ENCODE peak calls at places on chromosomes 4 and X, in eight cellular contexts. One of them, this sample, is unnamed.

GRCh38 chr4:119136541-119136940 is 909 bp downstream of the MYOZ2 start:
- DNase-seq in CD8-positive, alpha-beta T cell: no peak
- DNase-seq in small intestine: no peak
- DNase-seq in fibroblast of villous mesenchyme: no peak
- DNase-seq in bronchial epithelial cell: no peak
- DNase-seq in brain microvascular endothelial cell: no peak
- DNase-seq in fibroblast of mammary gland: peak; percentile 61
- DNase-seq in PC-3: no peak
- DNase-seq in this sample: no peak

GRCh38 chr4:25029479-25030282 is 1.1 kb downstream of the LGI2 start:
- DNase-seq in CD8-positive, alpha-beta T cell: no peak
- DNase-seq in small intestine: peak; percentile 1
- DNase-seq in fibroblast of villous mesenchyme: no peak
- DNase-seq in bronchial epithelial cell: no peak
- DNase-seq in brain microvascular endothelial cell: no peak
- DNase-seq in fibroblast of mammary gland: no peak
- DNase-seq in PC-3: no peak
- DNase-seq in this sample: no peak

GRCh38 chrX:154379569-154379951 is 465 bp downstream of the EMD start:
- DNase-seq in CD8-positive, alpha-beta T cell: no peak
- DNase-seq in small intestine: no peak
- DNase-seq in fibroblast of villous mesenchyme: no peak
- DNase-seq in bronchial epithelial cell: no peak
- DNase-seq in brain microvascular endothelial cell: no peak
- DNase-seq in fibroblast of mammary gland: no peak
- DNase-seq in PC-3: no peak
- DNase-seq in this sample: no peak

GRCh38 chr4:155582971-155583437 is 83.6 kb upstream of the GUCY1A1 start:
- DNase-seq in CD8-positive, alpha-beta T cell: no peak
- DNase-seq in small intestine: no peak
- DNase-seq in fibroblast of villous mesenchyme: peak; percentile 90
- DNase-seq in bronchial epithelial cell: peak; percentile 86
- DNase-seq in brain microvascular endothelial cell: peak; percentile 36
- DNase-seq in fibroblast of mammary gland: peak; percentile 71
- DNase-seq in PC-3: peak; percentile 46
- DNase-seq in this sample: no peak

GRCh38 chrX:118773782-118774181 is 46.4 kb downstream of the IL13RA1 start:
- DNase-seq in CD8-positive, alpha-beta T cell: no peak
- DNase-seq in small intestine: peak; percentile 7
- DNase-seq in fibroblast of villous mesenchyme: no peak
- DNase-seq in bronchial epithelial cell: peak; percentile 94
- DNase-seq in brain microvascular endothelial cell: no peak
- DNase-seq in fibroblast of mammary gland: no peak
- DNase-seq in PC-3: peak; percentile 92
- DNase-seq in this sample: peak; percentile 22

GRCh38 chr4:26452565-26453531 is 37.4 kb downstream of the CCKAR start:
- DNase-seq in CD8-positive, alpha-beta T cell: no peak
- DNase-seq in small intestine: peak; percentile 8
- DNase-seq in fibroblast of villous mesenchyme: no peak
- DNase-seq in bronchial epithelial cell: peak; percentile 17
- DNase-seq in brain microvascular endothelial cell: no peak
- DNase-seq in fibroblast of mammary gland: no peak
- DNase-seq in PC-3: no peak
- DNase-seq in this sample: no peak

GRCh38 chr4:92172203-92172602 is 131.6 kb upstream of the GRID2 start:
- DNase-seq in CD8-positive, alpha-beta T cell: no peak
- DNase-seq in small intestine: no peak
- DNase-seq in fibroblast of villous mesenchyme: no peak
- DNase-seq in bronchial epithelial cell: peak; percentile 12
- DNase-seq in brain microvascular endothelial cell: no peak
- DNase-seq in fibroblast of mammary gland: no peak
- DNase-seq in PC-3: peak; percentile 30
- DNase-seq in this sample: no peak

GRCh38 chr4:125225806-125226205 is 88.9 kb upstream of the FAT4 start:
- DNase-seq in CD8-positive, alpha-beta T cell: no peak
- DNase-seq in small intestine: no peak
- DNase-seq in fibroblast of villous mesenchyme: peak; percentile 3
- DNase-seq in bronchial epithelial cell: no peak
- DNase-seq in brain microvascular endothelial cell: no peak
- DNase-seq in fibroblast of mammary gland: no peak
- DNase-seq in PC-3: no peak
- DNase-seq in this sample: no peak

GRCh38 chr4:122765702-122766352 is 33.3 kb downstream of the BBS12 start:
- DNase-seq in CD8-positive, alpha-beta T cell: no peak
- DNase-seq in small intestine: no peak
- DNase-seq in fibroblast of villous mesenchyme: peak; percentile 79
- DNase-seq in bronchial epithelial cell: peak; percentile 88
- DNase-seq in brain microvascular endothelial cell: peak; percentile 95
- DNase-seq in fibroblast of mammary gland: peak; percentile 92
- DNase-seq in PC-3: peak; percentile 58
- DNase-seq in this sample: no peak

GRCh38 chrX:78357342-78358055 is 30.1 kb upstream of the CYSLTR1 start:
- DNase-seq in CD8-positive, alpha-beta T cell: no peak
- DNase-seq in small intestine: no peak
- DNase-seq in fibroblast of villous mesenchyme: no peak
- DNase-seq in bronchial epithelial cell: peak; percentile 92
- DNase-seq in brain microvascular endothelial cell: no peak
- DNase-seq in fibroblast of mammary gland: no peak
- DNase-seq in PC-3: peak; percentile 84
- DNase-seq in this sample: peak; percentile 84

GRCh38 chr4:154822775-154823174 is 41.7 kb downstream of the RBM46 start:
- DNase-seq in CD8-positive, alpha-beta T cell: no peak
- DNase-seq in small intestine: no peak
- DNase-seq in fibroblast of villous mesenchyme: peak; percentile 72
- DNase-seq in bronchial epithelial cell: peak; percentile 93
- DNase-seq in brain microvascular endothelial cell: no peak
- DNase-seq in fibroblast of mammary gland: peak; percentile 88
- DNase-seq in PC-3: peak; percentile 36
- DNase-seq in this sample: no peak

GRCh38 chrX:107894038-107894437 is 68.4 kb downstream of the MID2 start:
- DNase-seq in CD8-positive, alpha-beta T cell: no peak
- DNase-seq in small intestine: peak; percentile 56
- DNase-seq in fibroblast of villous mesenchyme: peak; percentile 57
- DNase-seq in bronchial epithelial cell: peak; percentile 54
- DNase-seq in brain microvascular endothelial cell: peak; percentile 40
- DNase-seq in fibroblast of mammary gland: peak; percentile 69
- DNase-seq in PC-3: peak; percentile 77
- DNase-seq in this sample: peak; percentile 6

GRCh38 chr4:820230-821172 is 5.4 kb downstream of the CPLX1 start:
- DNase-seq in CD8-positive, alpha-beta T cell: no peak
- DNase-seq in small intestine: no peak
- DNase-seq in fibroblast of villous mesenchyme: no peak
- DNase-seq in bronchial epithelial cell: no peak
- DNase-seq in brain microvascular endothelial cell: no peak
- DNase-seq in fibroblast of mammary gland: no peak
- DNase-seq in PC-3: no peak
- DNase-seq in this sample: no peak

GRCh38 chr4:76601791-76602190 is 166.8 kb downstream of the SHROOM3 start:
- DNase-seq in CD8-positive, alpha-beta T cell: no peak
- DNase-seq in small intestine: peak; percentile 58
- DNase-seq in fibroblast of villous mesenchyme: peak; percentile 78
- DNase-seq in bronchial epithelial cell: no peak
- DNase-seq in brain microvascular endothelial cell: no peak
- DNase-seq in fibroblast of mammary gland: peak; percentile 40
- DNase-seq in PC-3: no peak
- DNase-seq in this sample: peak; percentile 29

GRCh38 chrX:140733766-140734342 is 24.3 kb downstream of the LINC00632 start:
- DNase-seq in CD8-positive, alpha-beta T cell: no peak
- DNase-seq in small intestine: peak; percentile 7
- DNase-seq in fibroblast of villous mesenchyme: peak; percentile 42
- DNase-seq in bronchial epithelial cell: peak; percentile 45
- DNase-seq in brain microvascular endothelial cell: peak; percentile 25
- DNase-seq in fibroblast of mammary gland: peak; percentile 68
- DNase-seq in PC-3: peak; percentile 59
- DNase-seq in this sample: peak; percentile 63

GRCh38 chrX:50003927-50004326 is 81.5 kb downstream of the CLCN5 start:
- DNase-seq in CD8-positive, alpha-beta T cell: no peak
- DNase-seq in small intestine: no peak
- DNase-seq in fibroblast of villous mesenchyme: no peak
- DNase-seq in bronchial epithelial cell: peak; percentile 52
- DNase-seq in brain microvascular endothelial cell: no peak
- DNase-seq in fibroblast of mammary gland: no peak
- DNase-seq in PC-3: peak; percentile 67
- DNase-seq in this sample: no peak

GRCh38 chr4:101269682-101270081 is 77.6 kb downstream of the PPP3CA start:
- DNase-seq in CD8-positive, alpha-beta T cell: no peak
- DNase-seq in small intestine: no peak
- DNase-seq in fibroblast of villous mesenchyme: no peak
- DNase-seq in bronchial epithelial cell: no peak
- DNase-seq in brain microvascular endothelial cell: no peak
- DNase-seq in fibroblast of mammary gland: no peak
- DNase-seq in PC-3: no peak
- DNase-seq in this sample: no peak

GRCh38 chr4:61243962-61244361 is 43.8 kb downstream of the ADGRL3 start:
- DNase-seq in CD8-positive, alpha-beta T cell: no peak
- DNase-seq in small intestine: no peak
- DNase-seq in fibroblast of villous mesenchyme: no peak
- DNase-seq in bronchial epithelial cell: no peak
- DNase-seq in brain microvascular endothelial cell: no peak
- DNase-seq in fibroblast of mammary gland: no peak
- DNase-seq in PC-3: peak; percentile 32
- DNase-seq in this sample: no peak

GRCh38 chrX:46582964-46583363 is 9.4 kb downstream of the CHST7 start:
- DNase-seq in CD8-positive, alpha-beta T cell: no peak
- DNase-seq in small intestine: no peak
- DNase-seq in fibroblast of villous mesenchyme: peak; percentile 80
- DNase-seq in bronchial epithelial cell: peak; percentile 93
- DNase-seq in brain microvascular endothelial cell: peak; percentile 69
- DNase-seq in fibroblast of mammary gland: peak; percentile 86
- DNase-seq in PC-3: no peak
- DNase-seq in this sample: peak; percentile 46

GRCh38 chrX:150363561-150364346 is 637 bp downstream of the MAMLD1 start:
- DNase-seq in CD8-positive, alpha-beta T cell: no peak
- DNase-seq in small intestine: no peak
- DNase-seq in fibroblast of villous mesenchyme: no peak
- DNase-seq in bronchial epithelial cell: no peak
- DNase-seq in brain microvascular endothelial cell: no peak
- DNase-seq in fibroblast of mammary gland: peak; percentile 37
- DNase-seq in PC-3: peak; percentile 45
- DNase-seq in this sample: peak; percentile 9

GRCh38 chr4:12458621-12459020 is 1025.5 kb downstream of the RAB28 start:
- DNase-seq in CD8-positive, alpha-beta T cell: no peak
- DNase-seq in small intestine: no peak
- DNase-seq in fibroblast of villous mesenchyme: no peak
- DNase-seq in bronchial epithelial cell: peak; percentile 95
- DNase-seq in brain microvascular endothelial cell: no peak
- DNase-seq in fibroblast of mammary gland: no peak
- DNase-seq in PC-3: peak; percentile 28
- DNase-seq in this sample: no peak

GRCh38 chrX:19888419-19888879 is 1.0 kb upstream of the SH3KBP1 start:
- DNase-seq in CD8-positive, alpha-beta T cell: peak; percentile 62
- DNase-seq in small intestine: peak; percentile 68
- DNase-seq in fibroblast of villous mesenchyme: peak; percentile 76
- DNase-seq in bronchial epithelial cell: peak; percentile 67
- DNase-seq in brain microvascular endothelial cell: peak; percentile 48
- DNase-seq in fibroblast of mammary gland: peak; percentile 74
- DNase-seq in PC-3: peak; percentile 80
- DNase-seq in this sample: no peak

GRCh38 chr4:12583286-12583685 is 900.9 kb downstream of the RAB28 start:
- DNase-seq in CD8-positive, alpha-beta T cell: no peak
- DNase-seq in small intestine: no peak
- DNase-seq in fibroblast of villous mesenchyme: no peak
- DNase-seq in bronchial epithelial cell: no peak
- DNase-seq in brain microvascular endothelial cell: peak; percentile 24
- DNase-seq in fibroblast of mammary gland: peak; percentile 14
- DNase-seq in PC-3: no peak
- DNase-seq in this sample: no peak

GRCh38 chr4:38531126-38531737 is 132.8 kb upstream of the KLF3 start:
- DNase-seq in CD8-positive, alpha-beta T cell: no peak
- DNase-seq in small intestine: no peak
- DNase-seq in fibroblast of villous mesenchyme: peak; percentile 4
- DNase-seq in bronchial epithelial cell: no peak
- DNase-seq in brain microvascular endothelial cell: peak; percentile 3
- DNase-seq in fibroblast of mammary gland: no peak
- DNase-seq in PC-3: no peak
- DNase-seq in this sample: no peak

GRCh38 chrX:110108381-110108796 is 105.5 kb downstream of the TMEM164 start:
- DNase-seq in CD8-positive, alpha-beta T cell: no peak
- DNase-seq in small intestine: no peak
- DNase-seq in fibroblast of villous mesenchyme: peak; percentile 86
- DNase-seq in bronchial epithelial cell: no peak
- DNase-seq in brain microvascular endothelial cell: peak; percentile 12
- DNase-seq in fibroblast of mammary gland: peak; percentile 52
- DNase-seq in PC-3: no peak
- DNase-seq in this sample: no peak

GRCh38 chr4:153267915-153268694 is 63.9 kb downstream of the TRIM2 start:
- DNase-seq in CD8-positive, alpha-beta T cell: no peak
- DNase-seq in small intestine: no peak
- DNase-seq in fibroblast of villous mesenchyme: no peak
- DNase-seq in bronchial epithelial cell: no peak
- DNase-seq in brain microvascular endothelial cell: no peak
- DNase-seq in fibroblast of mammary gland: no peak
- DNase-seq in PC-3: no peak
- DNase-seq in this sample: no peak

GRCh38 chr4:142473218-142473959 is 372.7 kb downstream of the INPP4B start:
- DNase-seq in CD8-positive, alpha-beta T cell: no peak
- DNase-seq in small intestine: peak; percentile 32
- DNase-seq in fibroblast of villous mesenchyme: no peak
- DNase-seq in bronchial epithelial cell: peak; percentile 50
- DNase-seq in brain microvascular endothelial cell: no peak
- DNase-seq in fibroblast of mammary gland: peak; percentile 26
- DNase-seq in PC-3: peak; percentile 83
- DNase-seq in this sample: peak; percentile 31

GRCh38 chr4:117096462-117096861 is 11.1 kb upstream of the TRAM1L1 start:
- DNase-seq in CD8-positive, alpha-beta T cell: no peak
- DNase-seq in small intestine: no peak
- DNase-seq in fibroblast of villous mesenchyme: no peak
- DNase-seq in bronchial epithelial cell: no peak
- DNase-seq in brain microvascular endothelial cell: no peak
- DNase-seq in fibroblast of mammary gland: no peak
- DNase-seq in PC-3: no peak
- DNase-seq in this sample: no peak
- H3K4me3 ChIP-seq in CD8-positive, alpha-beta T cell: no peak overlapping the region
- H3K4me3 ChIP-seq in small intestine: no peak overlapping the region
- H3K4me3 ChIP-seq in fibroblast of villous mesenchyme: no peak overlapping the region
- H3K4me3 ChIP-seq in bronchial epithelial cell: no peak overlapping the region
- H3K4me3 ChIP-seq in brain microvascular endothelial cell: no peak overlapping the region
- H3K4me3 ChIP-seq in fibroblast of mammary gland: no peak overlapping the region
- H3K4me3 ChIP-seq in PC-3: no peak overlapping the region
- H3K4me3 ChIP-seq in this sample: no peak overlapping the region

GRCh38 chrX:133248177-133248576 is 30.0 kb upstream of the TFDP3 start:
- DNase-seq in CD8-positive, alpha-beta T cell: no peak
- DNase-seq in small intestine: no peak
- DNase-seq in fibroblast of villous mesenchyme: no peak
- DNase-seq in bronchial epithelial cell: no peak
- DNase-seq in brain microvascular endothelial cell: no peak
- DNase-seq in fibroblast of mammary gland: no peak
- DNase-seq in PC-3: no peak
- DNase-seq in this sample: no peak
- H3K4me3 ChIP-seq in CD8-positive, alpha-beta T cell: no peak overlapping the region
- H3K4me3 ChIP-seq in small intestine: no peak overlapping the region
- H3K4me3 ChIP-seq in fibroblast of villous mesenchyme: no peak overlapping the region
- H3K4me3 ChIP-seq in bronchial epithelial cell: no peak overlapping the region
- H3K4me3 ChIP-seq in brain microvascular endothelial cell: no peak overlapping the region
- H3K4me3 ChIP-seq in fibroblast of mammary gland: no peak overlapping the region
- H3K4me3 ChIP-seq in PC-3: no peak overlapping the region
- H3K4me3 ChIP-seq in this sample: no peak overlapping the region

GRCh38 chr4:102439835-102440234 is 61.3 kb upstream of the NFKB1 start:
- DNase-seq in CD8-positive, alpha-beta T cell: no peak
- DNase-seq in small intestine: no peak
- DNase-seq in fibroblast of villous mesenchyme: peak; percentile 75
- DNase-seq in bronchial epithelial cell: peak; percentile 71
- DNase-seq in brain microvascular endothelial cell: peak; percentile 79
- DNase-seq in fibroblast of mammary gland: peak; percentile 87
- DNase-seq in PC-3: peak; percentile 21
- DNase-seq in this sample: peak; percentile 61
- H3K4me3 ChIP-seq in CD8-positive, alpha-beta T cell: no peak overlapping the region
- H3K4me3 ChIP-seq in small intestine: no peak overlapping the region
- H3K4me3 ChIP-seq in fibroblast of villous mesenchyme: no peak overlapping the region
- H3K4me3 ChIP-seq in bronchial epithelial cell: no peak overlapping the region
- H3K4me3 ChIP-seq in brain microvascular endothelial cell: no peak overlapping the region
- H3K4me3 ChIP-seq in fibroblast of mammary gland: no peak overlapping the region
- H3K4me3 ChIP-seq in PC-3: no peak overlapping the region
- H3K4me3 ChIP-seq in this sample: no peak overlapping the region

GRCh38 chr4:3766791-3767561 is 791 bp downstream of the ADRA2C start:
- DNase-seq in CD8-positive, alpha-beta T cell: no peak
- DNase-seq in small intestine: no peak
- DNase-seq in fibroblast of villous mesenchyme: peak; percentile 46
- DNase-seq in bronchial epithelial cell: no peak
- DNase-seq in brain microvascular endothelial cell: no peak
- DNase-seq in fibroblast of mammary gland: peak; percentile 24
- DNase-seq in PC-3: no peak
- DNase-seq in this sample: no peak
- H3K4me3 ChIP-seq in CD8-positive, alpha-beta T cell: no peak overlapping the region
- H3K4me3 ChIP-seq in small intestine: no peak overlapping the region
- H3K4me3 ChIP-seq in fibroblast of villous mesenchyme: peak overlapping the region; percentile 55
- H3K4me3 ChIP-seq in bronchial epithelial cell: no peak overlapping the region
- H3K4me3 ChIP-seq in brain microvascular endothelial cell: no peak overlapping the region
- H3K4me3 ChIP-seq in fibroblast of mammary gland: no peak overlapping the region
- H3K4me3 ChIP-seq in PC-3: no peak overlapping the region
- H3K4me3 ChIP-seq in this sample: peak overlapping the region; percentile 6